ENCODE peak calls at places on chromosomes 16 and 17, in nine cellular contexts. One of them, this sample, is unnamed.

GRCh38 chr17:1485748-1486376 is 6.6 kb downstream of the MYO1C start:
- DNase-seq in IMR-90: peak; percentile 60
- DNase-seq in NT2/D1: no peak
- DNase-seq in PC-3: peak; percentile 31
- DNase-seq in keratinocyte: no peak
- DNase-seq in mesendoderm: peak; percentile 58
- DNase-seq in endodermal cell: peak; percentile 86
- DNase-seq in GM23248: peak; percentile 86
- DNase-seq in neural progenitor cell: peak; percentile 41
- DNase-seq in this sample: peak; percentile 89

GRCh38 chr17:18161226-18162094 is 22.2 kb upstream of the ALKBH5 start:
- DNase-seq in IMR-90: peak; percentile 27
- DNase-seq in NT2/D1: no peak
- DNase-seq in PC-3: no peak
- DNase-seq in keratinocyte: no peak
- DNase-seq in mesendoderm: no peak
- DNase-seq in endodermal cell: no peak
- DNase-seq in GM23248: peak; percentile 33
- DNase-seq in neural progenitor cell: no peak
- DNase-seq in this sample: no peak

GRCh38 chr17:60160829-60161501 is 11.2 kb downstream of the CA4 start:
- DNase-seq in IMR-90: no peak
- DNase-seq in NT2/D1: no peak
- DNase-seq in PC-3: no peak
- DNase-seq in keratinocyte: no peak
- DNase-seq in mesendoderm: no peak
- DNase-seq in endodermal cell: peak; percentile 79
- DNase-seq in GM23248: no peak
- DNase-seq in neural progenitor cell: no peak
- DNase-seq in this sample: no peak

GRCh38 chr17:41687828-41688640 is 651 bp upstream of the EIF1 start:
- DNase-seq in IMR-90: peak; percentile 15
- DNase-seq in NT2/D1: no peak
- DNase-seq in PC-3: peak; percentile 46
- DNase-seq in keratinocyte: no peak
- DNase-seq in mesendoderm: no peak
- DNase-seq in endodermal cell: peak; percentile 66
- DNase-seq in GM23248: peak; percentile 73
- DNase-seq in neural progenitor cell: no peak
- DNase-seq in this sample: peak; percentile 84

GRCh38 chr16:14366447-14366846 is 263.6 kb downstream of the PARN start:
- DNase-seq in IMR-90: no peak
- DNase-seq in NT2/D1: no peak
- DNase-seq in PC-3: no peak
- DNase-seq in keratinocyte: no peak
- DNase-seq in mesendoderm: no peak
- DNase-seq in endodermal cell: no peak
- DNase-seq in GM23248: no peak
- DNase-seq in neural progenitor cell: no peak
- DNase-seq in this sample: no peak

GRCh38 chr17:27766438-27766837 is 33.9 kb downstream of the NOS2 start:
- DNase-seq in IMR-90: no peak
- DNase-seq in NT2/D1: no peak
- DNase-seq in PC-3: no peak
- DNase-seq in keratinocyte: no peak
- DNase-seq in mesendoderm: no peak
- DNase-seq in endodermal cell: no peak
- DNase-seq in GM23248: no peak
- DNase-seq in neural progenitor cell: no peak
- DNase-seq in this sample: no peak

GRCh38 chr16:11423315-11424117 is 78.3 kb downstream of the RMI2 start:
- DNase-seq in IMR-90: no peak
- DNase-seq in NT2/D1: no peak
- DNase-seq in PC-3: no peak
- DNase-seq in keratinocyte: no peak
- DNase-seq in mesendoderm: no peak
- DNase-seq in endodermal cell: no peak
- DNase-seq in GM23248: no peak
- DNase-seq in neural progenitor cell: no peak
- DNase-seq in this sample: no peak

GRCh38 chr17:59825533-59826316 is 67.0 kb downstream of the TUBD1 start:
- DNase-seq in IMR-90: peak; percentile 90
- DNase-seq in NT2/D1: no peak
- DNase-seq in PC-3: peak; percentile 57
- DNase-seq in keratinocyte: no peak
- DNase-seq in mesendoderm: no peak
- DNase-seq in endodermal cell: no peak
- DNase-seq in GM23248: peak; percentile 87
- DNase-seq in neural progenitor cell: no peak
- DNase-seq in this sample: no peak

GRCh38 chr17:78125138-78125913 is 3.2 kb downstream of the TMC6 start:
- DNase-seq in IMR-90: no peak
- DNase-seq in NT2/D1: no peak
- DNase-seq in PC-3: no peak
- DNase-seq in keratinocyte: no peak
- DNase-seq in mesendoderm: no peak
- DNase-seq in endodermal cell: no peak
- DNase-seq in GM23248: no peak
- DNase-seq in neural progenitor cell: no peak
- DNase-seq in this sample: peak; percentile 67
- H3K4me3 ChIP-seq in IMR-90: no peak overlapping the region
- H3K4me3 ChIP-seq in NT2/D1: no peak overlapping the region
- H3K4me3 ChIP-seq in PC-3: no peak overlapping the region
- H3K4me3 ChIP-seq in keratinocyte: no peak overlapping the region
- H3K4me3 ChIP-seq in mesendoderm: no peak overlapping the region
- H3K4me3 ChIP-seq in endodermal cell: no peak overlapping the region
- H3K4me3 ChIP-seq in GM23248: no peak overlapping the region
- H3K4me3 ChIP-seq in neural progenitor cell: no peak overlapping the region
- H3K4me3 ChIP-seq in this sample: no peak overlapping the region

GRCh38 chr16:29765167-29766032 is 12.7 kb upstream of the ZG16 start:
- DNase-seq in IMR-90: no peak
- DNase-seq in NT2/D1: no peak
- DNase-seq in PC-3: peak; percentile 67
- DNase-seq in keratinocyte: no peak
- DNase-seq in mesendoderm: no peak
- DNase-seq in endodermal cell: no peak
- DNase-seq in GM23248: no peak
- DNase-seq in neural progenitor cell: no peak
- DNase-seq in this sample: no peak
- H3K9ac ChIP-seq in IMR-90: no peak overlapping the region
- H3K9ac ChIP-seq in NT2/D1: no peak overlapping the region
- H3K9ac ChIP-seq in PC-3: no peak overlapping the region
- H3K9ac ChIP-seq in keratinocyte: no peak overlapping the region
- H3K9ac ChIP-seq in mesendoderm: no peak overlapping the region
- H3K9ac ChIP-seq in endodermal cell: no peak overlapping the region
- H3K9ac ChIP-seq in GM23248: no peak overlapping the region
- H3K9ac ChIP-seq in neural progenitor cell: no peak overlapping the region
- H3K9ac ChIP-seq in this sample: no peak overlapping the region

GRCh38 chr16:6545329-6545728 is 787.3 kb upstream of the RBFOX1 start:
- DNase-seq in IMR-90: no peak
- DNase-seq in NT2/D1: no peak
- DNase-seq in PC-3: no peak
- DNase-seq in keratinocyte: no peak
- DNase-seq in mesendoderm: no peak
- DNase-seq in endodermal cell: no peak
- DNase-seq in GM23248: no peak
- DNase-seq in neural progenitor cell: no peak
- DNase-seq in this sample: no peak

GRCh38 chr16:6541262-6541661 is 791.4 kb upstream of the RBFOX1 start:
- DNase-seq in IMR-90: no peak
- DNase-seq in NT2/D1: no peak
- DNase-seq in PC-3: no peak
- DNase-seq in keratinocyte: no peak
- DNase-seq in mesendoderm: no peak
- DNase-seq in endodermal cell: no peak
- DNase-seq in GM23248: no peak
- DNase-seq in neural progenitor cell: no peak
- DNase-seq in this sample: no peak
- H3K4me3 ChIP-seq in IMR-90: no peak overlapping the region
- H3K4me3 ChIP-seq in NT2/D1: no peak overlapping the region
- H3K4me3 ChIP-seq in PC-3: no peak overlapping the region
- H3K4me3 ChIP-seq in keratinocyte: no peak overlapping the region
- H3K4me3 ChIP-seq in mesendoderm: no peak overlapping the region
- H3K4me3 ChIP-seq in endodermal cell: no peak overlapping the region
- H3K4me3 ChIP-seq in GM23248: no peak overlapping the region
- H3K4me3 ChIP-seq in neural progenitor cell: no peak overlapping the region
- H3K4me3 ChIP-seq in this sample: no peak overlapping the region

GRCh38 chr16:28609631-28610594 is at the start of gene SULT1A1:
- DNase-seq in IMR-90: no peak
- DNase-seq in NT2/D1: no peak
- DNase-seq in PC-3: no peak
- DNase-seq in keratinocyte: no peak
- DNase-seq in mesendoderm: peak; percentile 48
- DNase-seq in endodermal cell: peak; percentile 68
- DNase-seq in GM23248: no peak
- DNase-seq in neural progenitor cell: no peak
- DNase-seq in this sample: peak; percentile 83
- H3K9ac ChIP-seq in IMR-90: no peak within 1 kb of the TSS
- H3K9ac ChIP-seq in NT2/D1: peak within 1 kb of the TSS; percentile 71
- H3K9ac ChIP-seq in PC-3: no peak within 1 kb of the TSS
- H3K9ac ChIP-seq in keratinocyte: no peak within 1 kb of the TSS
- H3K9ac ChIP-seq in mesendoderm: peak within 1 kb of the TSS; percentile 36
- H3K9ac ChIP-seq in endodermal cell: no peak within 1 kb of the TSS
- H3K9ac ChIP-seq in GM23248: no peak within 1 kb of the TSS
- H3K9ac ChIP-seq in neural progenitor cell: no peak within 1 kb of the TSS
- H3K9ac ChIP-seq in this sample: no peak within 1 kb of the TSS

GRCh38 chr17:16974569-16975265 is 2.8 kb upstream of the TNFRSF13B start:
- DNase-seq in IMR-90: no peak
- DNase-seq in NT2/D1: no peak
- DNase-seq in PC-3: peak; percentile 44
- DNase-seq in keratinocyte: no peak
- DNase-seq in mesendoderm: no peak
- DNase-seq in endodermal cell: peak; percentile 21
- DNase-seq in GM23248: no peak
- DNase-seq in neural progenitor cell: no peak
- DNase-seq in this sample: no peak

GRCh38 chr17:16969931-16970906 is 1.7 kb downstream of the TNFRSF13B start:
- DNase-seq in IMR-90: no peak
- DNase-seq in NT2/D1: no peak
- DNase-seq in PC-3: no peak
- DNase-seq in keratinocyte: no peak
- DNase-seq in mesendoderm: no peak
- DNase-seq in endodermal cell: peak; percentile 40
- DNase-seq in GM23248: no peak
- DNase-seq in neural progenitor cell: no peak
- DNase-seq in this sample: no peak

GRCh38 chr17:16971458-16972338 is at the start of gene TNFRSF13B:
- DNase-seq in IMR-90: no peak
- DNase-seq in NT2/D1: no peak
- DNase-seq in PC-3: no peak
- DNase-seq in keratinocyte: no peak
- DNase-seq in mesendoderm: no peak
- DNase-seq in endodermal cell: peak; percentile 42
- DNase-seq in GM23248: no peak
- DNase-seq in neural progenitor cell: no peak
- DNase-seq in this sample: no peak

GRCh38 chr17:16973760-16974540 is 2.0 kb upstream of the TNFRSF13B start:
- DNase-seq in IMR-90: no peak
- DNase-seq in NT2/D1: no peak
- DNase-seq in PC-3: no peak
- DNase-seq in keratinocyte: no peak
- DNase-seq in mesendoderm: no peak
- DNase-seq in endodermal cell: peak; percentile 34
- DNase-seq in GM23248: no peak
- DNase-seq in neural progenitor cell: no peak
- DNase-seq in this sample: no peak

DNA sequence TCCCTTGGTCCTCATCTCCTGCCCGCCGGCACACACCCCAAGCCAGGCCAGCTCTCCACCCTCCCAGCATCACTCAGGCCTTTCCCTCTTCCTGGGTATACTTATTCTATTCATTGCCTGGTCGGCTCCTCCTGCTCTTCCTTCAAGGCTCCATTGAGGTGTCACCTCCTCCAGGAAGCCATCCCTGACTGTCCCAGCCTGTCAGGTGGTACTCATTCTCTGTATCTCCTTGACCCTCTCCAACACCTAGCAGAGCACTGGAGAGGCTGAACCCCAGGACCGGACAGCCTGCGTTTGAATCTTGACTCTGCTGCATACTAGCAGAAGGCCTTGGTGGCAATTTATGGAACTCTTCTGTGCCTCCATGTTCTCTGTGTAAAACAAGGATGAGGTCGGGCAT is 428 bp upstream of the TNFRSF13B start:
- DNase-seq in IMR-90: no peak
- DNase-seq in NT2/D1: no peak
- DNase-seq in PC-3: no peak
- DNase-seq in keratinocyte: no peak
- DNase-seq in mesendoderm: no peak
- DNase-seq in endodermal cell: peak; percentile 37
- DNase-seq in GM23248: no peak
- DNase-seq in neural progenitor cell: no peak
- DNase-seq in this sample: no peak
- H3K4me3 ChIP-seq in IMR-90: no peak overlapping the region
- H3K4me3 ChIP-seq in NT2/D1: no peak overlapping the region
- H3K4me3 ChIP-seq in PC-3: no peak overlapping the region
- H3K4me3 ChIP-seq in keratinocyte: no peak overlapping the region
- H3K4me3 ChIP-seq in mesendoderm: no peak overlapping the region
- H3K4me3 ChIP-seq in endodermal cell: no peak overlapping the region
- H3K4me3 ChIP-seq in GM23248: no peak overlapping the region
- H3K4me3 ChIP-seq in neural progenitor cell: no peak overlapping the region
- H3K4me3 ChIP-seq in this sample: no peak overlapping the region